ENCODE peak calls at places on chromosomes 11 and 22, in eight cellular contexts. D, E, W, C, U, Y, S and R are unnamed samples.

GRCh38 chr11:89540826-89541225 is 49.7 kb upstream of the NOX4 start:
- DNase-seq in U (no peak), Y (no peak), C (no peak), S (no peak), W (no peak), E (no peak), D (no peak), R (no peak)

GRCh38 chr11:119538748-119539147 is 115.8 kb upstream of the THY1 start:
- DNase-seq in W (no peak), E (no peak), U (peak), D (no peak), S (no peak), C (no peak), Y (no peak), R (no peak)

GRCh38 chr11:35376613-35377012 is 42.7 kb downstream of the SLC1A2 start:
- DNase-seq in C (no peak), U (no peak), S (no peak), E (no peak), D (no peak), W (no peak), Y (no peak), R (no peak)

GRCh38 chr11:58628446-58628845 is 6.0 kb downstream of the CNTF start:
- DNase-seq in W (no peak), E (no peak), U (no peak), D (no peak), S (no peak), C (no peak), Y (no peak), R (no peak)

GRCh38 chr22:32618461-32619140 is 144.0 kb downstream of the FBXO7 start:
- DNase-seq in W (no peak), Y (no peak), D (no peak), E (no peak), C (no peak), U (no peak), S (no peak), R (no peak)

GRCh38 chr11:58742981-58743880 is 11.5 kb upstream of the GLYAT start:
- DNase-seq in C (no peak), S (no peak), E (no peak), W (no peak), D (no peak), U (no peak), Y (no peak), R (no peak)

GRCh38 chr22:17774206-17774927 is at the start of gene BID:
- DNase-seq in C (peak), W (no peak), Y (no peak), S (no peak), D (no peak), U (no peak), E (no peak), R (no peak)

GRCh38 chr11:27444801-27445215 is 27.8 kb downstream of the LGR4 start:
- DNase-seq in E (peak), D (no peak), C (no peak), S (no peak), U (no peak), W (no peak), Y (peak), R (no peak)

GRCh38 chr22:47334596-47334995 is 572.1 kb downstream of the TBC1D22A start:
- DNase-seq in D (no peak), W (no peak), E (no peak), C (no peak), U (no peak), Y (no peak), S (no peak), R (no peak)

GRCh38 chr11:121112498-121113455 is 11.7 kb downstream of the TECTA start:
- DNase-seq in W (no peak), C (peak), S (peak), U (peak), Y (peak), E (peak), D (peak), R (no peak)

GRCh38 chr11:13837286-13837685 is 125.2 kb upstream of the SPON1 start:
- DNase-seq in W (no peak), S (peak), U (no peak), D (no peak), C (no peak), E (no peak), Y (no peak), R (no peak)

GRCh38 chr22:17217179-17217578 is 2.1 kb downstream of the ADA2 start:
- DNase-seq in Y (no peak), C (peak), U (no peak), D (no peak), S (no peak), E (no peak), W (no peak), R (no peak)

GRCh38 chr11:127485541-127485940 is 485.0 kb upstream of the KIRREL3 start:
- DNase-seq in W (no peak), D (no peak), E (no peak), C (no peak), S (no peak), U (no peak), Y (no peak), R (no peak)

GRCh38 chr11:122491486-122491885 is 164.0 kb upstream of the UBASH3B start:
- DNase-seq in W (no peak), C (no peak), D (peak), E (no peak), S (peak), U (no peak), Y (no peak), R (no peak)

GRCh38 chr11:100687032-100687629 is at the start of gene ARHGAP42:
- DNase-seq in C (peak), D (no peak), S (no peak), U (no peak), Y (peak), E (no peak), W (no peak), R (no peak)

GRCh38 chr11:122189259-122189658 is 73.2 kb upstream of the BLID start:
- DNase-seq in D (peak), U (peak), S (peak), W (no peak), C (no peak), E (no peak), Y (no peak), R (no peak)

GRCh38 chr22:31680764-31681624 is 19.0 kb upstream of the PISD start:
- DNase-seq in D (no peak), Y (no peak), S (no peak), U (peak), C (no peak), E (no peak), W (no peak), R (no peak)

GRCh38 chr22:34866081-34866480 is 199.9 kb upstream of the ISX start:
- DNase-seq in U (no peak), E (no peak), C (no peak), S (no peak), D (no peak), Y (no peak), W (no peak), R (no peak)

GRCh38 chr11:45859661-45860140 is 12.4 kb downstream of the CRY2 start:
- DNase-seq in U (peak), D (peak), Y (no peak), W (no peak), S (peak), E (peak), C (no peak), R (peak)

GRCh38 chr11:77111277-77111676 is 8.6 kb downstream of the OMP start:
- DNase-seq in D (no peak), W (no peak), E (no peak), Y (no peak), U (no peak), S (no peak), C (no peak), R (no peak)

GRCh38 chr11:35276396-35276795 is 137.4 kb downstream of the CD44 start:
- DNase-seq in U (no peak), Y (no peak), E (no peak), W (no peak), C (no peak), S (no peak), D (no peak), R (no peak)

GRCh38 chr11:66691311-66691980 is 13.8 kb upstream of the RBM4B start:
- DNase-seq in E (no peak), Y (no peak), W (no peak), C (no peak), S (no peak), U (no peak), D (no peak), R (no peak)

GRCh38 chr11:3986301-3986700 is 108.3 kb upstream of the RRM1 start:
- DNase-seq in S (no peak), D (no peak), U (no peak), C (no peak), Y (no peak), E (no peak), W (no peak), R (no peak)

GRCh38 chr11:11407738-11408084 is 54.7 kb upstream of the CSNK2A3 start:
- DNase-seq in Y (no peak), S (no peak), C (no peak), U (no peak), E (peak), D (no peak), W (no peak), R (no peak)

GRCh38 chr22:48558606-48559402 is 1268.9 kb downstream of the BRD1 start:
- DNase-seq in D (no peak), E (no peak), S (no peak), U (no peak), W (no peak), Y (no peak), C (no peak), R (no peak)

GRCh38 chr11:79266391-79266790 is 174.4 kb downstream of the TENM4 start:
- DNase-seq in S (no peak), C (no peak), W (no peak), E (no peak), Y (no peak), U (no peak), D (no peak), R (no peak)

GRCh38 chr11:86671386-86672006 is 920 bp downstream of the ME3 start:
- DNase-seq in Y (no peak), U (no peak), C (no peak), W (no peak), D (no peak), S (no peak), E (peak), R (no peak)

GRCh38 chr11:3219281-3219892 is 774 bp upstream of the MRGPRG start:
- DNase-seq in U (no peak), S (no peak), E (no peak), W (no peak), C (no peak), D (no peak), Y (no peak), R (no peak)

GRCh38 chr22:43239102-43239875 is 52.4 kb upstream of the TTLL12 start:
- DNase-seq in E (no peak), Y (no peak), C (no peak), U (no peak), S (no peak), D (no peak), W (no peak), R (no peak)

GRCh38 chr11:110908401-110909106 is 196.3 kb upstream of the ARHGAP20 start:
- DNase-seq in W (no peak), E (no peak), S (peak), U (peak), C (no peak), D (peak), Y (no peak), R (no peak)

GRCh38 chr11:20238712-20239111 is 78.4 kb upstream of the DBX1 start:
- DNase-seq in D (no peak), U (no peak), C (no peak), Y (no peak), E (no peak), W (no peak), S (no peak), R (no peak)

GRCh38 chr11:122199661-122200060 is 83.6 kb upstream of the BLID start:
- DNase-seq in U (no peak), S (peak), E (no peak), Y (no peak), C (no peak), W (no peak), D (no peak), R (no peak)

GRCh38 chr11:130216591-130217132 is 57.1 kb downstream of the ST14 start:
- DNase-seq in U (no peak), E (no peak), S (no peak), W (no peak), D (no peak), C (no peak), Y (no peak), R (no peak)

GRCh38 chr22:21931056-21931455 is 21.6 kb downstream of the PPM1F start:
- DNase-seq in E (no peak), C (no peak), U (no peak), D (no peak), W (no peak), Y (no peak), S (no peak), R (no peak)

GRCh38 chr22:21766933-21767462 is 31.4 kb upstream of the YPEL1 start:
- DNase-seq in Y (no peak), S (no peak), U (no peak), D (no peak), C (peak), E (no peak), W (peak), R (no peak)

GRCh38 chr11:29669336-29669735 is 347.5 kb downstream of the KCNA4 start:
- DNase-seq in D (no peak), C (no peak), U (no peak), W (no peak), E (no peak), Y (no peak), S (no peak), R (no peak)

GRCh38 chr11:79940165-79940564 is 499.3 kb upstream of the TENM4 start:
- DNase-seq in W (no peak), S (no peak), U (no peak), C (no peak), Y (no peak), D (no peak), E (peak), R (no peak)